ENCODE peak calls at places on chromosome 12, in five cellular contexts. L is GM12878, U is astrocyte, D is mammary epithelial cell, W is neural progenitor cell. X is an unnamed sample.
A peak's percentile ranks its signal among the peaks of the same experiment; 100 is the strongest.

GRCh38 chr12:44873898-44874297 is 2.2 kb downstream of the NELL2 start:
- DNase-seq in L (no peak), U (peak; percentile 1), D (no peak), W (no peak), X (peak; percentile 59)

GRCh38 chr12:14618990-14619389 is 51.3 kb upstream of the PLBD1 start:
- DNase-seq in L (no peak), U (peak; percentile 3), D (peak; percentile 24), W (peak; percentile 24), X (peak; percentile 54)

GRCh38 chr12:123714302-123714627 is 2.1 kb downstream of the ATP6V0A2 start:
- DNase-seq in L (no peak), U (no peak), D (no peak), W (no peak), X (no peak)

GRCh38 chr12:74538491-74539258 is 1.0 kb downstream of the ATXN7L3B start:
- DNase-seq in L (no peak), U (peak; percentile 2), D (peak; percentile 21), W (no peak), X (no peak)

GRCh38 chr12:5456906-5457305 is 25.0 kb downstream of the NTF3 start:
- DNase-seq in L (no peak), U (peak; percentile 70), D (no peak), W (no peak), X (peak; percentile 47)

GRCh38 chr12:6425588-6426531 is 18.9 kb upstream of the CD27 start:
- DNase-seq in L (no peak), U (no peak), D (no peak), W (no peak), X (no peak)

GRCh38 chr12:70469221-70469820 is 103.2 kb downstream of the KCNMB4 start:
- DNase-seq in L (peak; percentile 36), U (no peak), D (no peak), W (no peak), X (no peak)

GRCh38 chr12:38386238-38386985 is 69.8 kb downstream of the ALG10B start:
- DNase-seq in L (no peak), U (no peak), D (peak; percentile 61), W (no peak), X (no peak)

GRCh38 chr12:52389313-52390207 is 4.1 kb upstream of the KRT84 start:
- DNase-seq in L (no peak), U (peak; percentile 49), D (peak; percentile 69), W (no peak), X (no peak)

GRCh38 chr12:3464561-3464960 is 26.4 kb upstream of the PRMT8 start:
- DNase-seq in L (no peak), U (no peak), D (peak; percentile 32), W (no peak), X (no peak)

GRCh38 chr12:11732023-11732422 is 82.5 kb downstream of the ETV6 start:
- DNase-seq in L (no peak), U (no peak), D (no peak), W (no peak), X (no peak)

GRCh38 chr12:102603021-102603420 is 122.7 kb upstream of the IGF1 start:
- DNase-seq in L (no peak), U (no peak), D (no peak), W (no peak), X (no peak)

GRCh38 chr12:11746024-11746771 is 96.7 kb downstream of the ETV6 start:
- DNase-seq in L (peak; percentile 93), U (peak; percentile 79), D (peak; percentile 99), W (no peak), X (no peak)

DNA sequence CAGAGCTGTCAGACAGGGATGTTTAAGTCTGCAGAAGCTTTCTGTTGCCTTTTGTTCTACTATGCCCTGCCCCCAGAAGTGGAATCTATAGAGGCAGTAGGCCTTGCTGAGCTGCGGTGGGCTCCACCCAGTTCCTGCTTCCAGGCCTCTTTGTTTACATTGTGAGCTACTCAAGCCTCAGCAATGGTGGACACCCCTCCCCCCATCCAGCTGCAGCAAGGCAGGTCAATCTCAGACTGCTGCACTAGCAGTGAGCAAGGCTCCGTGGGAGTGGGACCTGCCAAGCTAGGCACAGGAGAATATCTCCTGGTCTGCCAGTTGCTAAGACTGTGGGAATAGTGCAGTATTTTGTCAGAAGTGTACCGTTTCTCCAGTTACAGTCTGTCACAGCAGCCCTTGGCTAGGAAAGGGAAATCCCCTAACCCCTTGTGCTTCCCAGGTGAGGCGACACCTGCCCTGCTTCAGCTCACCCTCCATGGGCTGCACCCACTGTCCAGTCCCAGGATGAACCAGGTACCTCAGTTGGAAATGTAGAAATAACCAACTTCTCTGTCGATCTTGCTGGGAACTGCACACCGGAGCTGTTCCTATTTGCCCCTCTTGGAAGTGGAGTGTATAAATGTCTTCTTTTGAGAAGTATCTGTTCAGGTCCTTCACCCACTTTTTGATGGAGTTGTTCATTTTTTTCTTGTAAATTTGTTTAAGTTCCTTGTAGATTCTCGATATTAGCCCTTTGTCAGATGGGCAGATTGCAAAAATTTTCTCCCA is 213.5 kb upstream of the SLC38A2 start:
- DNase-seq in L (no peak), U (peak; percentile 77), D (peak; percentile 30), W (peak; percentile 88), X (peak; percentile 52)
- H3K27ac ChIP-seq in L (no peak overlapping the region), U (no peak overlapping the region), D (no peak overlapping the region), W (peak overlapping the region; percentile 66), X (no peak overlapping the region)

GRCh38 chr12:94771199-94771598 is 120.8 kb upstream of the TMCC3 start:
- DNase-seq in L (no peak), U (no peak), D (no peak), W (no peak), X (no peak)

GRCh38 chr12:94769746-94770396 is 119.5 kb upstream of the TMCC3 start:
- DNase-seq in L (peak; percentile 24), U (no peak), D (no peak), W (no peak), X (no peak)

GRCh38 chr12:94770777-94771176 is 120.4 kb upstream of the TMCC3 start:
- DNase-seq in L (no peak), U (no peak), D (no peak), W (no peak), X (no peak)

GRCh38 chr12:94770397-94770759 is 120.0 kb upstream of the TMCC3 start:
- DNase-seq in L (no peak), U (no peak), D (no peak), W (no peak), X (no peak)

DNA sequence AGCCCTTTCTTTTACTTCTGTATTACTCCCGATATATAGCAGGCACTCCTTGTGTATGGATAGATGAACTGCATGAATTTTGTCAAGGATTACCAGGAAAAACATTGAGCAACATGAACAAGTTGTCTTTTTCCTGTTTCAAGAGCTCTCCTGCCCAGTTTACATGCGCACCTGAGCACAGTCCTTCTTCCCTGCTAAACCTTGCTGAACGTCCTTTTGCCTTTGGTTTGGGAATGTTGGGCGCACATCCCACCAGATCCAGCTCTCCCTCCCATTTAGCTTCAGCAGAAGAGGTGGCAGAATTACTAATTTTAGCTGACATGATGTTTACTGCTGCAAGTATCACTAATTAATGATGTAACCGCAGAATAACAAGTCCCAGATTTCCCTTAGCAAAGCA is 121.4 kb upstream of the TMCC3 start:
- DNase-seq in L (no peak), U (no peak), D (no peak), W (no peak), X (no peak)
- H3K36me3 ChIP-seq in L (peaks cover 3% of the 10 kb centered on the region), U (no peaks in the 10 kb centered on the region), D (no peaks in the 10 kb centered on the region), W (no peaks in the 10 kb centered on the region), X (no peaks in the 10 kb centered on the region)

GRCh38 chr12:57223191-57224165 is 6.0 kb upstream of the SHMT2 start:
- DNase-seq in L (no peak), U (no peak), D (no peak), W (no peak), X (no peak)
- TF ChIP-seq EZH2 in L (no peak), U (no peak), D (no peak), W (no peak), X (no peak)

GRCh38 chr12:126874427-126875026 is 1392.4 kb upstream of the TMEM132C start:
- DNase-seq in L (peak; percentile 1), U (peak; percentile 4), D (peak; percentile 21), W (peak; percentile 83), X (peak; percentile 87)
- H3K27ac ChIP-seq in L (no peak overlapping the region), U (no peak overlapping the region), D (no peak overlapping the region), W (no peak overlapping the region), X (no peak overlapping the region)

DNA sequence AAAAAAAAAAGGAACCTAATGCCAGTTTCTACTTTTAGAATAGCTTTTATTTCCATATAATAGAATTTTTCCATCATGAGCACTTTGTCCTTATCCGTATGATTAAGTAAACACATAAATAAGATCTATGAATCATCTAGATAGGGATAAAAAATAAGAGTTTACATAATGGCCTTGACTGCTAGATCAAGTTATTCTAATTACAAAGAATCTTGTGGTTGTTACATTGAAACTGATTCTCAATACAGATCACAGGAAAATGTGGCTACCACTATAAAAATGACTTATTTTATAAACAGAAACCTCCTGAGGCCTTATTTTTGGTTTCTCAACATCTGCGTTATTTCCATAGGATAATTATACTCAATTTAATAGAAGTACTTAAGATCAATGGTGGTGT is 34.4 kb upstream of the NDUFA12 start:
- DNase-seq in L (no peak), U (peak; percentile 5), D (no peak), W (no peak), X (no peak)
- H3K36me3 ChIP-seq in L (no peaks in the 10 kb centered on the region), U (peaks cover 7% of the 10 kb centered on the region), D (peaks cover 16% of the 10 kb centered on the region), W (peaks cover 30% of the 10 kb centered on the region), X (peaks cover 22% of the 10 kb centered on the region)

GRCh38 chr12:42585846-42586226 is 3.7 kb downstream of the PRICKLE1 start:
- DNase-seq in L (no peak), U (no peak), D (no peak), W (no peak), X (no peak)

GRCh38 chr12:42586268-42586667 is 3.3 kb downstream of the PRICKLE1 start:
- DNase-seq in L (no peak), U (no peak), D (no peak), W (no peak), X (no peak)

GRCh38 chr12:42588308-42588836 is 1.2 kb downstream of the PRICKLE1 start:
- DNase-seq in L (no peak), U (no peak), D (peak; percentile 23), W (no peak), X (no peak)

GRCh38 chr12:42588981-42589464 is 523 bp downstream of the PRICKLE1 start:
- DNase-seq in L (no peak), U (no peak), D (peak; percentile 43), W (peak; percentile 84), X (peak; percentile 58)

DNA sequence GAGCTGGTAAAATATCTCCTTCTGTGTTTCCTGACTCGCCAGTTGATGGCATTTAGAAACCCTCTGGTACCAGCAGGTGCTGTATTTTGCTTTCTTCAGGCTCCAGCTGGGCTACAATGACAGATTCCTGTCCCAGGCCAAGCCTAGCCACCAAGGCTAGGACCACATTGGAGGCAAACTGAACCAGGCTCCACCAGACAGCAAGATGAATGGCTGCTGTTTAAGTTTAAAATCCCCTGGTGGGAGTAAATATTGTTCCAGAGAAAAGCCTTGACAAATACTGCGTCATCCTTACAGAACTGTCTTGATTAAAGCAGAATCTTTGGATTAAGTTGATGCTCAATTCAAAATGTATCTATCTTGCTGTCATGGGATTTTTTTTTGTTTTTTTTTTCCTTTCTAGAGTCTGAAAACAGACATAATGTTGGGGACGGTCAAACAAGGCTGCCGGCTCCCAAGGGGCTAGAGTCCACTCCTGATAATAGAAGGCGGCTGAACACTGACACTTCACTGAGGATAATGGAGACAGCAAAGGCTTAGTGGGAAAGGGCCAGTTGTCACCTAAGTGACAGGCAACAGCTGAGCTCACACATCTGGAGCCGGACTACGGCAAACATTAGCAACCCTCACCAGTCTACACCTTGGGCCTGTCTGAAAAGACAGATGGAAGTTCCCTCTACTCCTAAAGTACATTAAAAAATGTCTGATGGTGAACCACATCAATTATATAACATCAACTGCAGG is 1.8 kb downstream of the PRICKLE1 start:
- DNase-seq in L (no peak), U (no peak), D (no peak), W (no peak), X (peak; percentile 47)
- TF ChIP-seq EZH2 in L (no peak), U (no peak), D (no peak), W (no peak), X (no peak)

X was measured in A673.